ENCODE peak calls at places on chromosomes 11 and 22, in eight cellular contexts. G is NB4, I is body of pancreas, Y is PC-9, U is AG10803, A is pancreas, N is adrenal gland, X is suprapubic skin. D is an unnamed sample.

GRCh38 chr11:76007179-76007578 is 192.2 kb downstream of the UVRAG start:
- DNase-seq in G (no peak), A (no peak), Y (no peak), U (no peak), N (no peak), X (no peak), I (no peak), D (no peak)

GRCh38 chr11:22467248-22467647 is 129.1 kb downstream of the SLC17A6 start:
- DNase-seq in G (no peak), I (no peak), N (no peak), U (peak; percentile 40), A (no peak), Y (no peak), X (no peak), D (no peak)

GRCh38 chr11:97722065-97722464 is 1298.7 kb upstream of the CNTN5 start:
- DNase-seq in X (no peak), U (no peak), I (no peak), Y (no peak), N (no peak), A (no peak), G (no peak), D (no peak)

GRCh38 chr11:19895776-19896175 is 183.1 kb downstream of the NAV2 start:
- DNase-seq in N (no peak), I (no peak), X (no peak), Y (peak; percentile 56), A (no peak), G (no peak), U (no peak), D (no peak)

GRCh38 chr11:15199693-15200092 is 85.0 kb downstream of the INSC start:
- DNase-seq in U (peak; percentile 38), I (peak; percentile 70), A (peak; percentile 80), N (peak; percentile 15), X (no peak), G (no peak), Y (peak; percentile 51), D (no peak)

GRCh38 chr22:45572444-45572843 is 69.8 kb downstream of the FBLN1 start:
- DNase-seq in I (no peak), A (no peak), G (no peak), X (no peak), Y (peak; percentile 97), N (no peak), U (peak; percentile 37), D (no peak)

GRCh38 chr22:45376703-45377102 is 36.7 kb downstream of the SMC1B start:
- DNase-seq in N (peak; percentile 12), X (no peak), Y (no peak), U (peak; percentile 12), G (no peak), A (no peak), I (no peak), D (peak; percentile 9)

GRCh38 chr22:48712558-48712957 is 1115.1 kb downstream of the BRD1 start:
- DNase-seq in U (no peak), G (no peak), X (no peak), Y (no peak), I (no peak), A (no peak), N (no peak), D (no peak)

GRCh38 chr11:125514336-125515101 is 18.5 kb upstream of the FEZ1 start:
- DNase-seq in A (no peak), X (no peak), N (no peak), G (peak; percentile 94), U (peak; percentile 29), Y (peak; percentile 83), I (no peak), D (peak; percentile 89)

GRCh38 chr11:122676638-122677037 is 21.1 kb downstream of the UBASH3B start:
- DNase-seq in G (no peak), Y (peak; percentile 99), N (no peak), X (no peak), U (no peak), A (no peak), I (no peak), D (no peak)

GRCh38 chr11:77959434-77959833 is 35.0 kb downstream of the INTS4 start:
- DNase-seq in Y (no peak), U (peak; percentile 10), G (no peak), X (no peak), I (no peak), A (no peak), N (no peak), D (no peak)

GRCh38 chr11:132888226-132888625 is 644.1 kb downstream of the OPCML start:
- DNase-seq in U (peak; percentile 51), Y (no peak), N (no peak), G (no peak), I (no peak), A (no peak), X (no peak), D (no peak)

GRCh38 chr22:45576273-45576625 is 73.6 kb downstream of the FBLN1 start:
- DNase-seq in Y (no peak), N (no peak), X (no peak), U (no peak), A (no peak), G (no peak), I (no peak), D (no peak)

GRCh38 chr11:1750840-1751520 is 585 bp upstream of the IFITM10 start:
- DNase-seq in Y (no peak), A (no peak), U (no peak), G (peak; percentile 45), N (no peak), X (no peak), I (no peak), D (no peak)

GRCh38 chr11:2400761-2401435 is 348 bp downstream of the TSSC4 start:
- DNase-seq in A (no peak), N (no peak), I (no peak), G (no peak), X (no peak), Y (no peak), U (no peak), D (no peak)

GRCh38 chr11:60854847-60855725 is 664 bp downstream of the PTGDR2 start:
- DNase-seq in I (no peak), A (no peak), N (no peak), X (no peak), U (no peak), Y (no peak), G (no peak), D (no peak)

GRCh38 chr11:66851698-66852465 is 5.0 kb upstream of the LRFN4 start:
- DNase-seq in Y (no peak), N (no peak), G (no peak), U (no peak), A (peak; percentile 18), I (no peak), X (peak; percentile 78), D (peak; percentile 48)

GRCh38 chr11:28730889-28731288 is 622.7 kb downstream of the METTL15 start:
- DNase-seq in A (no peak), Y (no peak), X (no peak), I (no peak), N (no peak), G (no peak), U (no peak), D (peak; percentile 11)

GRCh38 chr11:117199916-117200812 is 994 bp downstream of the TAGLN start:
- DNase-seq in A (no peak), X (no peak), N (no peak), U (no peak), Y (no peak), G (no peak), I (no peak), D (no peak)
- H3K4me3 ChIP-seq in A (peak overlapping the region; percentile 17), X (peak overlapping the region; percentile 40), N (peak overlapping the region; percentile 47), U (peak overlapping the region; percentile 88), Y (no peak overlapping the region), G (no peak overlapping the region), I (no peak overlapping the region), D (no peak overlapping the region)

GRCh38 chr22:27796118-27796517 is 5.4 kb downstream of the MN1 start:
- DNase-seq in X (no peak), A (no peak), G (no peak), U (no peak), N (no peak), I (no peak), Y (no peak), D (no peak)
- H3K4me3 ChIP-seq in X (peak overlapping the region; percentile 19), A (no peak overlapping the region), G (no peak overlapping the region), U (peak overlapping the region; percentile 58), N (no peak overlapping the region), I (no peak overlapping the region), Y (no peak overlapping the region), D (no peak overlapping the region)

GRCh38 chr11:111745719-111746504 is 20.3 kb downstream of the PPP2R1B start:
- DNase-seq in Y (peak; percentile 93), X (no peak), N (no peak), A (no peak), G (no peak), U (peak; percentile 72), I (no peak), D (no peak)
- H3K4me3 ChIP-seq in Y (peak overlapping the region; percentile 5), X (no peak overlapping the region), N (no peak overlapping the region), A (no peak overlapping the region), G (no peak overlapping the region), U (no peak overlapping the region), I (no peak overlapping the region), D (no peak overlapping the region)

GRCh38 chr11:62540804-62541671 is 5.6 kb downstream of the AHNAK start:
- DNase-seq in N (no peak), A (no peak), Y (no peak), X (no peak), I (no peak), U (no peak), G (peak; percentile 95), D (peak; percentile 87)
- H3K4me3 ChIP-seq in N (peak overlapping the region; percentile 37), A (peak overlapping the region; percentile 2), Y (no peak overlapping the region), X (peak overlapping the region; percentile 77), I (no peak overlapping the region), U (peak overlapping the region; percentile 97), G (peak overlapping the region; percentile 40), D (peak overlapping the region; percentile 47)

DNA sequence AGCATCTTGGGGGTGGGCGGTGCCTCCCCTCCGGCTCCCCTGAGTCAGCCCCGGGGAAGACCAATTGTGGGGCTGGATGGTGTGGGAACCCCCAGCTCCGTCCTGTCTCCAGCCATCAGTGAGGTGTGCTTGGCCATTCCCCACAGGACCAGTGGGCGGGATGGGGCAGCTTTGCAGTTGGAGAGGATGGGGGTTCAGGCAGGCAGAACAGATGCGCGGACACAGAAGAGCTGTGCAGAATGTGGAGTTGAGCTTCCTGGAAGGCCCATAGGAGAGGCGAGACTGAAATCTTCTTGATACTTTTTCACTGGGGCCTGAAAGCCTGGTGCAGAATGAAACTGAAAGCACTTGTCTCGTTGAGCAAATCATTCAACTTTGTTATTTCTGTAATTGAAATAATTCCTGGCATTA is 23.8 kb downstream of the PARVB start:
- DNase-seq in Y (peak; percentile 5), X (no peak), N (no peak), U (peak; percentile 16), A (no peak), I (no peak), G (no peak), D (peak; percentile 74)
- H3K4me3 ChIP-seq in Y (no peak overlapping the region), X (no peak overlapping the region), N (no peak overlapping the region), U (peak overlapping the region; percentile 39), A (no peak overlapping the region), I (no peak overlapping the region), G (no peak overlapping the region), D (peak overlapping the region; percentile 42)

D was measured in GM12865.